ENCODE peak calls at places on chromosome 1, in ten cellular contexts. One of them, this sample, is unnamed. For H3K4me1, the result is how much of the 10 kb centered on the place peaks cover.

GRCh38 chr1:29684141-29684540 is 447.8 kb downstream of the PTPRU start:
- DNase-seq in HCT116: no peak
- DNase-seq in A549: no peak
- DNase-seq in esophagus muscularis mucosa: peak
- DNase-seq in gastrocnemius medialis: no peak
- DNase-seq in heart left ventricle: no peak
- DNase-seq in breast epithelium: no peak
- DNase-seq in ovary: no peak
- DNase-seq in stomach: no peak
- DNase-seq in IMR-90: no peak
- DNase-seq in this sample: no peak

GRCh38 chr1:154411525-154411924 is 6.4 kb downstream of the IL6R start:
- DNase-seq in heart left ventricle: no peak
- DNase-seq in ovary: no peak
- DNase-seq in gastrocnemius medialis: no peak
- DNase-seq in A549: no peak
- DNase-seq in breast epithelium: no peak
- DNase-seq in stomach: no peak
- DNase-seq in IMR-90: no peak
- DNase-seq in esophagus muscularis mucosa: no peak
- DNase-seq in HCT116: no peak
- DNase-seq in this sample: no peak

GRCh38 chr1:181556606-181557005 is 73.3 kb downstream of the CACNA1E start:
- DNase-seq in esophagus muscularis mucosa: no peak
- DNase-seq in HCT116: no peak
- DNase-seq in A549: no peak
- DNase-seq in breast epithelium: no peak
- DNase-seq in IMR-90: no peak
- DNase-seq in gastrocnemius medialis: no peak
- DNase-seq in heart left ventricle: no peak
- DNase-seq in ovary: no peak
- DNase-seq in stomach: no peak
- DNase-seq in this sample: no peak

GRCh38 chr1:164380893-164381292 is 178.1 kb upstream of the PBX1 start:
- DNase-seq in breast epithelium: no peak
- DNase-seq in gastrocnemius medialis: no peak
- DNase-seq in A549: no peak
- DNase-seq in heart left ventricle: no peak
- DNase-seq in ovary: no peak
- DNase-seq in stomach: no peak
- DNase-seq in esophagus muscularis mucosa: no peak
- DNase-seq in HCT116: peak
- DNase-seq in IMR-90: no peak
- DNase-seq in this sample: no peak

GRCh38 chr1:81876901-81877750 is 76.4 kb downstream of the ADGRL2 start:
- DNase-seq in heart left ventricle: no peak
- DNase-seq in stomach: no peak
- DNase-seq in gastrocnemius medialis: no peak
- DNase-seq in A549: no peak
- DNase-seq in esophagus muscularis mucosa: no peak
- DNase-seq in breast epithelium: no peak
- DNase-seq in HCT116: no peak
- DNase-seq in ovary: no peak
- DNase-seq in IMR-90: peak
- DNase-seq in this sample: no peak

GRCh38 chr1:230212405-230212936 is 145.4 kb downstream of the GALNT2 start:
- DNase-seq in esophagus muscularis mucosa: no peak
- DNase-seq in HCT116: no peak
- DNase-seq in heart left ventricle: no peak
- DNase-seq in stomach: no peak
- DNase-seq in IMR-90: no peak
- DNase-seq in gastrocnemius medialis: no peak
- DNase-seq in ovary: no peak
- DNase-seq in A549: no peak
- DNase-seq in breast epithelium: no peak
- DNase-seq in this sample: no peak

GRCh38 chr1:233730809-233731208 is 116.9 kb downstream of the KCNK1 start:
- DNase-seq in esophagus muscularis mucosa: no peak
- DNase-seq in IMR-90: no peak
- DNase-seq in A549: no peak
- DNase-seq in HCT116: no peak
- DNase-seq in gastrocnemius medialis: no peak
- DNase-seq in breast epithelium: no peak
- DNase-seq in stomach: no peak
- DNase-seq in heart left ventricle: no peak
- DNase-seq in ovary: no peak
- DNase-seq in this sample: no peak

GRCh38 chr1:77655431-77655974 is 27.0 kb downstream of the ZZZ3 start:
- DNase-seq in A549: no peak
- DNase-seq in ovary: no peak
- DNase-seq in breast epithelium: no peak
- DNase-seq in HCT116: no peak
- DNase-seq in stomach: no peak
- DNase-seq in esophagus muscularis mucosa: no peak
- DNase-seq in IMR-90: peak
- DNase-seq in heart left ventricle: no peak
- DNase-seq in gastrocnemius medialis: no peak
- DNase-seq in this sample: no peak

GRCh38 chr1:114128293-114128692 is 25.4 kb downstream of the SYT6 start:
- DNase-seq in A549: no peak
- DNase-seq in breast epithelium: no peak
- DNase-seq in gastrocnemius medialis: no peak
- DNase-seq in ovary: no peak
- DNase-seq in stomach: no peak
- DNase-seq in heart left ventricle: no peak
- DNase-seq in esophagus muscularis mucosa: no peak
- DNase-seq in IMR-90: no peak
- DNase-seq in HCT116: no peak
- DNase-seq in this sample: no peak
- TF ChIP-seq CTCF in A549: no peak
- TF ChIP-seq CTCF in breast epithelium: no peak
- TF ChIP-seq CTCF in gastrocnemius medialis: no peak
- TF ChIP-seq CTCF in ovary: no peak
- TF ChIP-seq CTCF in stomach: no peak
- TF ChIP-seq CTCF in heart left ventricle: no peak
- TF ChIP-seq CTCF in esophagus muscularis mucosa: no peak
- TF ChIP-seq CTCF in IMR-90: no peak
- TF ChIP-seq CTCF in HCT116: no peak
- TF ChIP-seq CTCF in this sample: no peak

DNA sequence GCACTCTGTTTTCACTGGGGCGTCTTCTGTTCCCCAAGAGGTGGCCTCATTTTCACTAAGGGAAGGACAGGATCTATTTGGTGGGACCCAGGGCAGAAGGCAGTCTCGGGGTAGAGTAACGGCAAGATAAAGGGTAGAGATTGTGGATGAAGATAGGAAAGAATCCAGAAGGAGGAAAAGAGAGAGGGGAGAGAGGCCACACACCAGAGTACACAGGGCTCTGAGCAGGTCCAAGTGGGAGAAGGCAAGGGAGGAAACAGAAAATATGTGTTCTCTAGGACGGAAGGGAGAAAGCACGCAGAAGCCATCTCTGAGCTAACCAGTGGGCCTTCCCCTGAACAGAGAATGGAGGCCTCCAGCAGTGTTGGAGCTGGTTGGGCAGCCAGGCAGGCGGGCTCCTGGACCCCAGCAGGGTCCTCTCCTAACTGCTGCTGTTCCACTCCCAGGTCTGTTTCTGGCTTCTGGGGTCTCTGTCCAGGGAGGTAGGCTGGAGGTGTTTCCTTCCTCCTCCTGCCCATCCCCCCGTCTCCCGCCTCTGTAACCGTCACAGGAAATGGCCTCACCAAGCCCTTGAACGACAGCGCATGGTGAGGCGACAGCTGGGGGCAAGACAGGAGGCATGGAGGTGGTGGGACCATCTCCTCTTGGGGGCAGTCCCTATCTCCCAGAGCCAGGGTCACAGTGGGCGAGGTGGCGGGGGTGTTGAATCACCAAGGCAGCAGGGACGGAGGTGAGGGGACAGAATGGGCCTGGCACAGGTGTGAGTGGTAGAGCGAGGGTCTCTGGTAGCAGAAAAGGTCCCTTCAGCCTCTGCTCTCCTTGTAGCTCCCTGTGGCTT is 649 bp downstream of the PTPN7 start:
- DNase-seq in IMR-90: no peak
- DNase-seq in A549: no peak
- DNase-seq in heart left ventricle: no peak
- DNase-seq in HCT116: no peak
- DNase-seq in gastrocnemius medialis: no peak
- DNase-seq in stomach: no peak
- DNase-seq in ovary: no peak
- DNase-seq in esophagus muscularis mucosa: no peak
- DNase-seq in breast epithelium: no peak
- DNase-seq in this sample: no peak
- TF ChIP-seq POLR2A in IMR-90: no peak
- TF ChIP-seq POLR2A in A549: no peak
- TF ChIP-seq POLR2A in heart left ventricle: no peak
- TF ChIP-seq POLR2A in HCT116: no peak
- TF ChIP-seq POLR2A in gastrocnemius medialis: no peak
- TF ChIP-seq POLR2A in stomach: no peak
- TF ChIP-seq POLR2A in ovary: no peak
- TF ChIP-seq POLR2A in esophagus muscularis mucosa: no peak
- TF ChIP-seq POLR2A in breast epithelium: no peak
- TF ChIP-seq POLR2A in this sample: peak

GRCh38 chr1:58901008-58901407 is 117.2 kb upstream of the JUN start:
- DNase-seq in ovary: no peak
- DNase-seq in HCT116: no peak
- DNase-seq in gastrocnemius medialis: no peak
- DNase-seq in heart left ventricle: no peak
- DNase-seq in stomach: no peak
- DNase-seq in breast epithelium: no peak
- DNase-seq in A549: no peak
- DNase-seq in IMR-90: peak
- DNase-seq in esophagus muscularis mucosa: peak
- DNase-seq in this sample: no peak
- H3K4me1 ChIP-seq in ovary: under half
- H3K4me1 ChIP-seq in HCT116: under half
- H3K4me1 ChIP-seq in gastrocnemius medialis: half or more
- H3K4me1 ChIP-seq in heart left ventricle: half or more
- H3K4me1 ChIP-seq in stomach: under half
- H3K4me1 ChIP-seq in breast epithelium: under half
- H3K4me1 ChIP-seq in A549: under half
- H3K4me1 ChIP-seq in IMR-90: under half
- H3K4me1 ChIP-seq in esophagus muscularis mucosa: half or more
- H3K4me1 ChIP-seq in this sample: half or more

DNA sequence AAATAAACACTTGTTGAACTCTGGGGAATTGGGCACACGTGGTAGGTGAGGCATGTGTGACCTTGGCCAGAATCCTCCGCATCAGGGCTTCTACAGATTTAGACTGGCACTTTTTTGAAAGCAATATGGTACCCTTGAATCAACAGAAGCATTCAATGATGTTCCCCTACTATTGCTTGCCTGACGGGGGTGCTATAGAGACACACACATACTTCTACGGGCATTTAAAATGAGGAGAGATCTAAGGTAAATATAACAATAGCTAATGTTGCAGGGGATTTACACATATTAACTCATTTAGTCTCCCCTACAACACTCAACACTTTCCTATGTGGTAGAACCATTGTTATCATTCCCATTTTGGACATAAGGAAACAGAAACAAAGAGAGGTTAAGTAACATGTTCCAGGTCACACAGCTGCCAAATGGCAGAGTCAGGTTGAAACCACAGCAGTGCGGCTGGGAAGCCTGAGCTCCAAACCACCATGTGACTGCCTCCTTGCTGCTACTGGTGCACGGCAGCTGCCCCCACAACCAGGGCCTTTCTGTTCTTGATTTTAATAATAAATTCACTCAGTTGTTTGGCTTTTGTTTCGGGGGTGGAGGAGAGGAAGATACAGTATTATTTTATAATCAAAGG is 147.4 kb downstream of the ZNF281 start:
- DNase-seq in esophagus muscularis mucosa: no peak
- DNase-seq in IMR-90: no peak
- DNase-seq in breast epithelium: no peak
- DNase-seq in stomach: no peak
- DNase-seq in gastrocnemius medialis: no peak
- DNase-seq in heart left ventricle: no peak
- DNase-seq in ovary: no peak
- DNase-seq in A549: no peak
- DNase-seq in HCT116: no peak
- DNase-seq in this sample: no peak
- TF ChIP-seq CTCF in esophagus muscularis mucosa: no peak
- TF ChIP-seq CTCF in IMR-90: no peak
- TF ChIP-seq CTCF in breast epithelium: no peak
- TF ChIP-seq CTCF in stomach: no peak
- TF ChIP-seq CTCF in gastrocnemius medialis: no peak
- TF ChIP-seq CTCF in heart left ventricle: no peak
- TF ChIP-seq CTCF in ovary: no peak
- TF ChIP-seq CTCF in A549: no peak
- TF ChIP-seq CTCF in HCT116: no peak
- TF ChIP-seq CTCF in this sample: no peak

GRCh38 chr1:67687198-67687545 is 2.2 kb downstream of the GADD45A start:
- DNase-seq in stomach: no peak
- DNase-seq in ovary: no peak
- DNase-seq in breast epithelium: no peak
- DNase-seq in A549: no peak
- DNase-seq in gastrocnemius medialis: no peak
- DNase-seq in esophagus muscularis mucosa: no peak
- DNase-seq in IMR-90: no peak
- DNase-seq in heart left ventricle: no peak
- DNase-seq in HCT116: no peak
- DNase-seq in this sample: no peak

GRCh38 chr1:67685067-67685557 is at the start of gene GADD45A:
- DNase-seq in ovary: peak
- DNase-seq in gastrocnemius medialis: peak
- DNase-seq in breast epithelium: peak
- DNase-seq in A549: peak
- DNase-seq in HCT116: peak
- DNase-seq in stomach: peak
- DNase-seq in IMR-90: peak
- DNase-seq in heart left ventricle: peak
- DNase-seq in esophagus muscularis mucosa: peak
- DNase-seq in this sample: peak

GRCh38 chr1:67687649-67688048 is 2.6 kb downstream of the GADD45A start:
- DNase-seq in esophagus muscularis mucosa: no peak
- DNase-seq in HCT116: no peak
- DNase-seq in ovary: no peak
- DNase-seq in A549: no peak
- DNase-seq in gastrocnemius medialis: no peak
- DNase-seq in stomach: no peak
- DNase-seq in heart left ventricle: no peak
- DNase-seq in IMR-90: peak
- DNase-seq in breast epithelium: no peak
- DNase-seq in this sample: no peak

GRCh38 chr1:67685558-67686271 is 714 bp downstream of the GADD45A start:
- DNase-seq in A549: no peak
- DNase-seq in IMR-90: no peak
- DNase-seq in ovary: peak
- DNase-seq in stomach: peak
- DNase-seq in esophagus muscularis mucosa: no peak
- DNase-seq in breast epithelium: peak
- DNase-seq in HCT116: no peak
- DNase-seq in gastrocnemius medialis: peak
- DNase-seq in heart left ventricle: peak
- DNase-seq in this sample: peak

GRCh38 chr1:67686272-67687197 is 1.5 kb downstream of the GADD45A start:
- DNase-seq in heart left ventricle: peak
- DNase-seq in esophagus muscularis mucosa: peak
- DNase-seq in A549: peak
- DNase-seq in HCT116: peak
- DNase-seq in ovary: peak
- DNase-seq in gastrocnemius medialis: peak
- DNase-seq in breast epithelium: peak
- DNase-seq in stomach: peak
- DNase-seq in IMR-90: peak
- DNase-seq in this sample: no peak
- TF ChIP-seq POLR2A in heart left ventricle: no peak
- TF ChIP-seq POLR2A in esophagus muscularis mucosa: peak
- TF ChIP-seq POLR2A in A549: peak
- TF ChIP-seq POLR2A in HCT116: peak
- TF ChIP-seq POLR2A in ovary: peak
- TF ChIP-seq POLR2A in gastrocnemius medialis: peak
- TF ChIP-seq POLR2A in breast epithelium: peak
- TF ChIP-seq POLR2A in stomach: no peak
- TF ChIP-seq POLR2A in IMR-90: peak
- TF ChIP-seq POLR2A in this sample: peak

This sample was measured in esophagus squamous epithelium.